ENCODE peak calls at places on chromosome 2, in ten cellular contexts. H is body of pancreas, Q is Peyer's patch, C is ovary, W is spleen, N is gastrocnemius medialis, L is tibial nerve, G is HCT116, J is uterus, M is breast epithelium. S is an unnamed sample. For H3K9me3 and H3K4me1, the result is how much of the 10 kb centered on the place peaks cover.

GRCh38 chr2:166727105-166727504 is 161.2 kb upstream of the XIRP2 start:
- DNase-seq in H (no peak), Q (no peak), C (no peak), W (no peak), N (no peak), L (no peak), G (no peak), J (no peak), M (no peak), S (no peak)

GRCh38 chr2:241443486-241444223 is 64.7 kb downstream of the STK25 start:
- DNase-seq in H (no peak), Q (peak), C (no peak), W (peak), N (no peak), L (peak), G (no peak), J (no peak), M (no peak), S (no peak)

GRCh38 chr2:161090401-161090800 is 69.8 kb upstream of the TANK start:
- DNase-seq in H (no peak), Q (peak), C (no peak), W (peak), N (no peak), L (no peak), G (no peak), J (no peak), M (no peak), S (no peak)

GRCh38 chr2:101758001-101758400 is 60.5 kb downstream of the MAP4K4 start:
- DNase-seq in H (no peak), Q (no peak), C (no peak), W (no peak), N (no peak), L (no peak), G (no peak), J (no peak), M (no peak), S (no peak)

GRCh38 chr2:37781028-37781427 is 109.6 kb upstream of the CDC42EP3 start:
- DNase-seq in H (no peak), Q (no peak), C (no peak), W (no peak), N (no peak), L (no peak), G (no peak), J (no peak), M (no peak), S (no peak)

GRCh38 chr2:219452361-219453317 is 18.0 kb downstream of the SPEG start:
- DNase-seq in H (no peak), Q (no peak), C (peak), W (no peak), N (peak), L (peak), G (peak), J (peak), M (peak), S (no peak)

GRCh38 chr2:28583899-28584553 is 88.2 kb downstream of the PLB1 start:
- DNase-seq in H (peak), Q (peak), C (peak), W (no peak), N (peak), L (peak), G (peak), J (peak), M (no peak), S (peak)

GRCh38 chr2:234949762-234950434 is 1.9 kb upstream of the SH3BP4 start:
- DNase-seq in H (no peak), Q (peak), C (no peak), W (no peak), N (no peak), L (no peak), G (no peak), J (no peak), M (no peak), S (no peak)

GRCh38 chr2:161415467-161416293 is 417 bp upstream of the TBR1 start:
- DNase-seq in H (no peak), Q (no peak), C (no peak), W (no peak), N (no peak), L (no peak), G (no peak), J (no peak), M (no peak), S (no peak)

GRCh38 chr2:176947754-176948153 is 264.8 kb upstream of the HNRNPA3 start:
- DNase-seq in H (no peak), Q (no peak), C (no peak), W (no peak), N (no peak), L (no peak), G (no peak), J (no peak), M (no peak), S (no peak)

GRCh38 chr2:34029073-34029472 is 430.0 kb upstream of the FAM98A start:
- DNase-seq in H (no peak), Q (no peak), C (no peak), W (no peak), N (no peak), L (no peak), G (no peak), J (no peak), M (no peak), S (no peak)

GRCh38 chr2:29392774-29393173 is 277.6 kb downstream of the CLIP4 start:
- DNase-seq in H (no peak), Q (no peak), C (no peak), W (no peak), N (no peak), L (no peak), G (no peak), J (no peak), M (no peak), S (no peak)

GRCh38 chr2:200453853-200454524 is 55.9 kb downstream of the KCTD18 start:
- DNase-seq in H (no peak), Q (no peak), C (no peak), W (no peak), N (no peak), L (no peak), G (no peak), J (no peak), M (no peak), S (no peak)

GRCh38 chr2:55112229-55113016 is 62.2 kb upstream of the RTN4 start:
- DNase-seq in H (no peak), Q (peak), C (peak), W (peak), N (peak), L (peak), G (no peak), J (peak), M (no peak), S (peak)

GRCh38 chr2:54859997-54860701 is 136.7 kb downstream of the EML6 start:
- DNase-seq in H (no peak), Q (peak), C (no peak), W (no peak), N (no peak), L (no peak), G (no peak), J (no peak), M (no peak), S (no peak)

GRCh38 chr2:189613650-189614420 is 33.2 kb upstream of the SLC40A1 start:
- DNase-seq in H (no peak), Q (no peak), C (no peak), W (no peak), N (peak), L (no peak), G (no peak), J (no peak), M (no peak), S (no peak)

GRCh38 chr2:152920846-152921245 is 202.4 kb downstream of the ARL6IP6 start:
- DNase-seq in H (no peak), Q (no peak), C (no peak), W (no peak), N (no peak), L (no peak), G (peak), J (no peak), M (no peak), S (no peak)

GRCh38 chr2:3041841-3042600 is 335.6 kb downstream of the EIPR1 start:
- DNase-seq in H (peak), Q (no peak), C (no peak), W (no peak), N (peak), L (no peak), G (no peak), J (no peak), M (no peak), S (no peak)

GRCh38 chr2:241774419-241775222 is 2.0 kb upstream of the GAL3ST2 start:
- DNase-seq in H (peak), Q (peak), C (peak), W (peak), N (no peak), L (no peak), G (peak), J (no peak), M (no peak), S (peak)

GRCh38 chr2:165114345-165114943 is 89.4 kb downstream of the SCN3A start:
- DNase-seq in H (no peak), Q (no peak), C (no peak), W (no peak), N (no peak), L (no peak), G (no peak), J (no peak), M (no peak), S (no peak)

GRCh38 chr2:240888130-240888889 is 7.6 kb downstream of the MAB21L4 start:
- DNase-seq in H (no peak), Q (no peak), C (no peak), W (no peak), N (no peak), L (no peak), G (no peak), J (no peak), M (no peak), S (peak)

GRCh38 chr2:96374211-96374951 is 38.8 kb downstream of the NCAPH start:
- DNase-seq in H (peak), Q (peak), C (no peak), W (no peak), N (no peak), L (peak), G (no peak), J (no peak), M (peak), S (peak)

GRCh38 chr2:27809761-27810241 is 38.3 kb downstream of the MRPL33 start:
- DNase-seq in H (no peak), Q (no peak), C (no peak), W (no peak), N (no peak), L (no peak), G (no peak), J (no peak), M (no peak), S (no peak)

GRCh38 chr2:212328712-212329496 is 209.7 kb downstream of the ERBB4 start:
- DNase-seq in H (no peak), Q (no peak), C (no peak), W (no peak), N (no peak), L (no peak), G (no peak), J (no peak), M (no peak), S (no peak)

GRCh38 chr2:157593411-157593810 is 35.3 kb downstream of the ACVR1C start:
- DNase-seq in H (no peak), Q (no peak), C (no peak), W (no peak), N (no peak), L (no peak), G (no peak), J (no peak), M (no peak), S (no peak)

GRCh38 chr2:157587576-157587975 is 41.1 kb downstream of the ACVR1C start:
- DNase-seq in H (no peak), Q (no peak), C (no peak), W (no peak), N (no peak), L (no peak), G (no peak), J (no peak), M (no peak), S (no peak)

GRCh38 chr2:157592374-157592773 is 36.3 kb downstream of the ACVR1C start:
- DNase-seq in H (no peak), Q (no peak), C (no peak), W (no peak), N (no peak), L (no peak), G (no peak), J (no peak), M (no peak), S (no peak)

GRCh38 chr2:157596992-157597681 is 31.5 kb downstream of the ACVR1C start:
- DNase-seq in H (peak), Q (peak), C (peak), W (peak), N (no peak), L (no peak), G (no peak), J (no peak), M (no peak), S (peak)

GRCh38 chr2:157592983-157593382 is 35.7 kb downstream of the ACVR1C start:
- DNase-seq in H (no peak), Q (no peak), C (no peak), W (no peak), N (no peak), L (no peak), G (no peak), J (no peak), M (no peak), S (no peak)
- H3K9me3 ChIP-seq in H (under half), Q (under half), C (under half), W (under half), N (under half), L (under half), G (under half), J (under half), M (under half), S (under half)

GRCh38 chr2:131590366-131590765 is 62.7 kb downstream of the CCDC74A start:
- DNase-seq in H (no peak), Q (no peak), C (no peak), W (no peak), N (no peak), L (no peak), G (no peak), J (no peak), M (no peak), S (no peak)
- H3K4me1 ChIP-seq in H (under half), Q (under half), C (under half), W (under half), N (under half), L (under half), G (under half), J (under half), M (under half), S (under half)

GRCh38 chr2:206442516-206442853 is 847 bp upstream of the ADAM23 start:
- DNase-seq in H (no peak), Q (no peak), C (no peak), W (no peak), N (no peak), L (no peak), G (no peak), J (no peak), M (no peak), S (no peak)

GRCh38 chr2:206445948-206446347 is 2.6 kb downstream of the ADAM23 start:
- DNase-seq in H (no peak), Q (no peak), C (no peak), W (no peak), N (no peak), L (no peak), G (no peak), J (no peak), M (no peak), S (no peak)

GRCh38 chr2:206443735-206444527 is 599 bp downstream of the ADAM23 start:
- DNase-seq in H (no peak), Q (no peak), C (peak), W (peak), N (no peak), L (no peak), G (no peak), J (no peak), M (no peak), S (peak)

GRCh38 chr2:206438196-206438727 is 5.1 kb upstream of the ADAM23 start:
- DNase-seq in H (no peak), Q (no peak), C (no peak), W (no peak), N (no peak), L (no peak), G (no peak), J (no peak), M (no peak), S (no peak)

DNA sequence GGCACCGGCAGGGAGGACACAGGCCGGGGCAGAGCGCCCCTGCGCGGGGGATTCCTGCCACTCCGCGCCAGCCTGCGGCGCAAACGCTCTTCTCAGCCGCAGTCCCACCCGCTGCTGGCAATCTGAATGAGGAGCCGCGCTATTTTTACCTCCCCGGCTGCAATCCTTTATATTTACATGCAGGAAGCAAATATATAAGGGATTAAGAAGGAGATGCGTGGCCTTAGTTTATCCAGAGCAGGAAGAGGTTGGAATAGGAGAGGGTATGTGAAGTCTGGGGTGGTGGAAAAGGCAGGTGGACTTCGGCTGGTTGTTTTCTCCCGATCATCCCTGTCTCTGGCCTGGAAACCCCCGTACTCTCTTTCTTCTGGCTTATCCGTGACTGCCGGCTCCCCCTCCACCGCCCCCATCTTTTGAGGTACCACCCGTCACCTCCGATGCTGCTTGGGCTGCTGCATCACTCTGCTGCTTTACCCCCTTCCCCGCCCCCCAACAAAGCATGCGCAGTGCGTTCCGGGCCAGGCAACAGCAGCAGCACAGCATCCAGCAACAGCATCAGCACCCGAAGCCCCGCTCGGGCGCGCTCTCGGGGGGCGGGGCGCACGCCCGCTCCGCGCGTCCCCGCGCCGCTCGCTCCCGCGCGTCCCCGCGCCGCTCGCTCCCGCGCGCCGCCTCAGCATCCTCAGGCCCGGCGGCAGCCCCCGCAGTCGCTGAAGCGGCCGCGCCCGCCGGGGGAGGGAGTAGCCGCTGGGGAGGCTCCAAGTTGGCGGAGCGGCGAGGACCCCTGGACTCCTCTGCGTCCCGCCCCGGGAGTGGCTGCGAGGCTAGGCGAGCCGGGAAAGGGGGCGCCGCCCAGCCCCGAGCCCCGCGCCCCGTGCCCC is at the start of gene ADAM23:
- DNase-seq in H (no peak), Q (peak), C (peak), W (no peak), N (peak), L (no peak), G (no peak), J (no peak), M (no peak), S (no peak)
- TF ChIP-seq POLR2A in H (no peak), Q (no peak), C (no peak), W (no peak), N (no peak), L (peak), G (no peak), J (no peak), M (no peak), S (no peak)

DNA sequence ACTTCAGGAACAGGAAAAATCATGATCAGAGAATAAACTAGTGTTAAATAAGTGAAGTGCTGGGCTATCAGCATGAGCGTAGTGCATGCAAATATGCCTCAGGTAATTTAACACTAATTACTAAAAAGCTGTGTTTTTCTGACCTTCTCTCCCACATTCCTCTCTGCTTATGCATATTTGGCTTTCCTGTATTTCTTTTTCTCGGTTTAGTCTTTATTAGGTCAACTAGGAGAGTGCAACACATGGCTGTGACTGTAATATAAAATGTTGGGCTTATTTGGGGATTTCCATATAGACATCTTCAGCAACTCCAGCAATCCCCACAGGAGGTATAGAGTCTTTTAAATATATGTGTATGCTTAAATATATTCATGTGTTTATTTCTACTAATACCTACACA is 359.7 kb upstream of the RGPD4 start:
- DNase-seq in H (no peak), Q (no peak), C (no peak), W (no peak), N (no peak), L (no peak), G (no peak), J (no peak), M (no peak), S (no peak)
- H3K9me3 ChIP-seq in H (under half), Q (under half), C (under half), W (under half), N (under half), L (under half), G (under half), J (under half), M (under half), S (under half)

GRCh38 chr2:10406016-10406415 is 42.1 kb downstream of the ODC1 start:
- DNase-seq in H (no peak), Q (no peak), C (no peak), W (no peak), N (peak), L (no peak), G (no peak), J (no peak), M (no peak), S (no peak)
- H3K4me1 ChIP-seq in H (half or more), Q (under half), C (under half), W (half or more), N (half or more), L (under half), G (half or more), J (under half), M (under half), S (half or more)

GRCh38 chr2:26244479-26245230 is at the start of the genes HADHA and HADHB:
- DNase-seq in H (peak), Q (peak), C (peak), W (peak), N (peak), L (peak), G (peak), J (peak), M (peak), S (peak)
- TF ChIP-seq POLR2A in H (peak), Q (peak), C (peak), W (peak), N (peak), L (peak), G (peak), J (peak), M (peak), S (peak)

GRCh38 chr2:66899109-66899508 is 464.2 kb downstream of the MEIS1 start:
- DNase-seq in H (no peak), Q (no peak), C (no peak), W (no peak), N (no peak), L (no peak), G (no peak), J (no peak), M (no peak), S (no peak)
- H3K9me3 ChIP-seq in H (under half), Q (under half), C (under half), W (under half), N (under half), L (under half), G (under half), J (under half), M (under half), S (under half)

GRCh38 chr2:130841741-130842365 is 5.1 kb downstream of the ARHGEF4 start:
- DNase-seq in H (no peak), Q (no peak), C (no peak), W (peak), N (no peak), L (no peak), G (no peak), J (no peak), M (no peak), S (no peak)

GRCh38 chr2:130845507-130846085 is 8.9 kb downstream of the ARHGEF4 start:
- DNase-seq in H (no peak), Q (no peak), C (no peak), W (peak), N (no peak), L (no peak), G (no peak), J (no peak), M (no peak), S (no peak)

GRCh38 chr2:130844161-130844560 is 7.4 kb downstream of the ARHGEF4 start:
- DNase-seq in H (no peak), Q (no peak), C (no peak), W (peak), N (no peak), L (no peak), G (no peak), J (no peak), M (no peak), S (peak)

GRCh38 chr2:130842770-130843169 is 6.1 kb downstream of the ARHGEF4 start:
- DNase-seq in H (no peak), Q (no peak), C (no peak), W (peak), N (no peak), L (no peak), G (no peak), J (no peak), M (no peak), S (no peak)

DNA sequence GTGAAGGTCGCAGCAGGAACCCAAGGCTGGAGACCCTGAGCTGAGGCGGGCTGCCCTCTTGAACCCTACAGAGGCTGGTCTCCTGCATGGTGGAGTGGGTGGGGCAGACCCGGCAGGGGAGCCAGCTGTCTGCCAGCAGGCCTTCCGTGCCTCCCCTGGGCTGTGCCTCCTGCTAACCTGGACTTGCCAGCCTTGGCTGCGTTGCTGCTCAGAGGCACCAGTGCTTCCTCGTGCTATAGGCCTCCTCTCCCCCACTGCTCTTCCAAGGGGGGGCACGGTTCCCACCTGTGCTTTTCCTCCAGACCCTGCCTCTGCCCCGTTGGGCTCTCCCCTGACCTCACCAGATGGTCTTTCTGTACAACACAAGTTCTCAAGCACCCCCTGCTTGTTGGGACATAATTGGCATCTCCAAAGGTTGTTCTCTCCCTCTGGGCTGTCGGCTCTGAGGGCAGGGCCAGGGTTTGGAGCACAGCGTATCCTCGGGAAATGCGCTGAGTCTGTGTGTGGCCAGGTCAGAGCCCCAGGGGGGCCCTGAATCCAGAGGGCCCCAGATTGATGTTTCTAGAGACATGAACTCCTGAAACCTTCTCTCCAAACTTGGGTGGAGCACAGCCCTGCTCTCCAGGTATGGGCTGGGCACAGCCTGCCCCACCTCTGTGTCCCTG is 6.7 kb downstream of the ARHGEF4 start:
- DNase-seq in H (no peak), Q (no peak), C (no peak), W (peak), N (no peak), L (no peak), G (no peak), J (no peak), M (no peak), S (no peak)
- H3K4me1 ChIP-seq in H (under half), Q (under half), C (under half), W (under half), N (under half), L (under half), G (under half), J (under half), M (under half), S (under half)

S was measured in right lobe of liver.